ENCODE peak calls at places on chromosomes 5 and 9, in four cellular contexts. S is stimulated activated CD8-positive, alpha-beta memory T cell treated with anti-CD3 and anti-CD28 coated beads, Interleukin-15, amount 100 ng/mL, for 1 hour; V is stimulated activated CD4-positive, alpha-beta T cell treated with anti-CD3 and anti-CD28 coated beads, Interleukin-12 subunit alpha, Interleukin-12 subunit beta, amount 100 ng/mL, for 4 hours; X is mesendoderm. N is an unnamed sample.

GRCh38 chr5:87267574-87268125 is at the start of gene RASA1:
- DNase-seq in S (peak), V (peak), X (peak), N (peak)

GRCh38 chr9:114413909-114414308 is 26.1 kb upstream of the AKNA start:
- DNase-seq in S (no peak), V (no peak), X (no peak), N (no peak)

GRCh38 chr5:8769631-8770030 is 776.2 kb downstream of the SEMA5A start:
- DNase-seq in S (no peak), V (no peak), X (no peak), N (no peak)

GRCh38 chr9:79264511-79265448 is 307.0 kb upstream of the TLE4 start:
- DNase-seq in S (no peak), V (no peak), X (no peak), N (no peak)

GRCh38 chr9:112009656-112010055 is 113.0 kb downstream of the UGCG start:
- DNase-seq in S (no peak), V (no peak), X (no peak), N (no peak)

GRCh38 chr9:104233366-104233765 is 139.3 kb downstream of the SMC2 start:
- DNase-seq in S (no peak), V (no peak), X (no peak), N (no peak)

GRCh38 chr9:30609713-30610112 is 1774.7 kb upstream of the ACO1 start:
- DNase-seq in S (no peak), V (no peak), X (no peak), N (no peak)

GRCh38 chr5:116663081-116663480 is 88.5 kb upstream of the SEMA6A start:
- DNase-seq in S (no peak), V (no peak), X (no peak), N (no peak)

GRCh38 chr9:132878695-132879064 is at the start of gene SPACA9:
- DNase-seq in S (no peak), V (peak), X (peak), N (peak)

GRCh38 chr5:145996135-145996534 is 59.8 kb downstream of the SH3RF2 start:
- DNase-seq in S (no peak), V (no peak), X (peak), N (no peak)

N was measured in lower leg skin.